ENCODE peak calls at places on chromosome 11, in six cellular contexts. Q is NB4, O is fibroblast of pulmonary artery, T is cardiac muscle cell, U is astrocyte of the spinal cord, Y is GM20000. R is an unnamed sample.

GRCh38 chr11:127255239-127255638 is 254.7 kb upstream of the KIRREL3 start:
- DNase-seq in Q (no peak), O (no peak), T (peak), U (no peak), Y (no peak), R (no peak)

GRCh38 chr11:128759597-128759996 is 65.7 kb downstream of the FLI1 start:
- DNase-seq in Q (no peak), O (peak), T (no peak), U (peak), Y (no peak), R (no peak)

GRCh38 chr11:75651218-75651617 is 17.6 kb downstream of the MAP6 start:
- DNase-seq in Q (no peak), O (no peak), T (no peak), U (no peak), Y (no peak), R (no peak)

GRCh38 chr11:86795962-86796361 is 4.4 kb upstream of the PRSS23 start:
- DNase-seq in Q (no peak), O (peak), T (no peak), U (no peak), Y (no peak), R (no peak)

GRCh38 chr11:31810779-31811647 is at the start of gene PAX6:
- DNase-seq in Q (peak), O (peak), T (peak), U (peak), Y (peak), R (peak)

GRCh38 chr11:64461081-64461480 is 102.1 kb downstream of the RPS6KA4 start:
- DNase-seq in Q (no peak), O (no peak), T (no peak), U (no peak), Y (no peak), R (no peak)

GRCh38 chr11:86035164-86035563 is 33.7 kb downstream of the PICALM start:
- DNase-seq in Q (no peak), O (no peak), T (no peak), U (no peak), Y (no peak), R (no peak)

GRCh38 chr11:86519064-86519911 is 144.6 kb downstream of the CCDC81 start:
- DNase-seq in Q (no peak), O (peak), T (peak), U (peak), Y (no peak), R (no peak)

GRCh38 chr11:1543606-1544263 is 28.3 kb downstream of the DUSP8 start:
- DNase-seq in Q (no peak), O (no peak), T (no peak), U (no peak), Y (no peak), R (peak)

GRCh38 chr11:96045622-96046456 is 121.9 kb upstream of the MTMR2 start:
- DNase-seq in Q (no peak), O (peak), T (peak), U (peak), Y (no peak), R (no peak)

GRCh38 chr11:68127791-68128681 is 6.8 kb upstream of the CHKA start:
- DNase-seq in Q (no peak), O (peak), T (peak), U (peak), Y (no peak), R (peak)

GRCh38 chr11:63985812-63986155 is 454 bp upstream of the OTUB1 start:
- DNase-seq in Q (peak), O (no peak), T (no peak), U (no peak), Y (peak), R (no peak)

GRCh38 chr11:112156153-112156552 is 7.7 kb downstream of the IL18 start:
- DNase-seq in Q (no peak), O (peak), T (no peak), U (no peak), Y (no peak), R (no peak)

GRCh38 chr11:117458275-117459120 is 130.8 kb downstream of the CEP164 start:
- DNase-seq in Q (no peak), O (no peak), T (no peak), U (no peak), Y (peak), R (no peak)

GRCh38 chr11:77993902-77994301 is 566 bp downstream of the INTS4 start:
- DNase-seq in Q (peak), O (no peak), T (peak), U (no peak), Y (no peak), R (no peak)

GRCh38 chr11:79686703-79687419 is 246.0 kb upstream of the TENM4 start:
- DNase-seq in Q (no peak), O (no peak), T (no peak), U (no peak), Y (no peak), R (no peak)

GRCh38 chr11:6667733-6668374 is 12.2 kb upstream of the DCHS1 start:
- DNase-seq in Q (peak), O (peak), T (peak), U (peak), Y (no peak), R (no peak)

GRCh38 chr11:78417175-78417887 is at the start of gene GAB2:
- DNase-seq in Q (no peak), O (no peak), T (no peak), U (no peak), Y (no peak), R (no peak)

GRCh38 chr11:115162919-115163318 is 341.3 kb downstream of the CADM1 start:
- DNase-seq in Q (no peak), O (no peak), T (no peak), U (no peak), Y (no peak), R (no peak)

GRCh38 chr11:121889168-121889567 is 226.8 kb downstream of the BLID start:
- DNase-seq in Q (no peak), O (no peak), T (no peak), U (no peak), Y (no peak), R (no peak)

GRCh38 chr11:3134651-3135490 is 30.2 kb downstream of the OSBPL5 start:
- DNase-seq in Q (no peak), O (no peak), T (no peak), U (no peak), Y (no peak), R (peak)

GRCh38 chr11:32775908-32776307 is 18.6 kb downstream of the CCDC73 start:
- DNase-seq in Q (no peak), O (no peak), T (no peak), U (no peak), Y (peak), R (no peak)

GRCh38 chr11:23765862-23766261 is 731.0 kb upstream of the LUZP2 start:
- DNase-seq in Q (no peak), O (peak), T (no peak), U (peak), Y (no peak), R (no peak)

GRCh38 chr11:17734418-17734911 is at the start of gene KCNC1:
- DNase-seq in Q (no peak), O (peak), T (peak), U (peak), Y (peak), R (peak)

DNA sequence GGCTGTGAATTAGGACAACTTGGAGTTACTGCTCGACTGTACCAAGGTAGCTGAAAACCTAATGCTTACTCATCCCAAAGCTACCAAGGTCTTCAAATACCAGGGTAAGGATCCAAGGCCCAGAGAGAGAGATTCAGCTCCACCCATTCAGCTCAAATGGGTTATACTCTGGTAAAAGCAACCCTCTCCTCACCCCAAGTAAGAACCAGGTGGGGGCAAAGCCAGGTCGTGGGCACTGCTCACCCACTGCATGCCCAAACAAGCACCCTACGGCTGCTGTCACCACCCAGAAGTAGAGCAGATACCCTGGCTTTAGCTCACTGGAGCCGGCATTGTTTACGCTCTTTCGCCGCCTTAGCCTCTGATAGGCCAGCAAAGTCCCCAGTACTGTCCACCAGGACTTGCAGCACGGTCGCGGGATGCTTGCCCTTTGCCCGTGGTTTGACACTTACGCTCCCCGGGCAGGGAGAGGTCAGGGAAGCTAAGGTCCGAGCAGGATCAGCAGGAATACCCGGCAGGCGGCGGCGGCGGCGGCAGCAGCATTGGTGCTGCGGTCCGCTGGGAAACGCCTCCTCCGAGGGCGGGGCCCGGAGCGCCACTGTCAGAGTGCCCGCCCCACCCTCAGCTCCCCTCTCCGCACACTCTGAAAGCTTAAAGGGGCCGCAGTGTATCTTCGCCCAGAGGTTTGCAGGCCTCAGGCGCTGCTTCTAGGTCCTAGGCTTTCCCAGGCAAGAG is 19.6 kb downstream of the CKAP5 start:
- DNase-seq in Q (peak), O (peak), T (peak), U (peak), Y (peak), R (peak)
- TF ChIP-seq CTCF in Q (no peak), O (no peak), T (peak), U (no peak), Y (no peak), R (no peak)

DNA sequence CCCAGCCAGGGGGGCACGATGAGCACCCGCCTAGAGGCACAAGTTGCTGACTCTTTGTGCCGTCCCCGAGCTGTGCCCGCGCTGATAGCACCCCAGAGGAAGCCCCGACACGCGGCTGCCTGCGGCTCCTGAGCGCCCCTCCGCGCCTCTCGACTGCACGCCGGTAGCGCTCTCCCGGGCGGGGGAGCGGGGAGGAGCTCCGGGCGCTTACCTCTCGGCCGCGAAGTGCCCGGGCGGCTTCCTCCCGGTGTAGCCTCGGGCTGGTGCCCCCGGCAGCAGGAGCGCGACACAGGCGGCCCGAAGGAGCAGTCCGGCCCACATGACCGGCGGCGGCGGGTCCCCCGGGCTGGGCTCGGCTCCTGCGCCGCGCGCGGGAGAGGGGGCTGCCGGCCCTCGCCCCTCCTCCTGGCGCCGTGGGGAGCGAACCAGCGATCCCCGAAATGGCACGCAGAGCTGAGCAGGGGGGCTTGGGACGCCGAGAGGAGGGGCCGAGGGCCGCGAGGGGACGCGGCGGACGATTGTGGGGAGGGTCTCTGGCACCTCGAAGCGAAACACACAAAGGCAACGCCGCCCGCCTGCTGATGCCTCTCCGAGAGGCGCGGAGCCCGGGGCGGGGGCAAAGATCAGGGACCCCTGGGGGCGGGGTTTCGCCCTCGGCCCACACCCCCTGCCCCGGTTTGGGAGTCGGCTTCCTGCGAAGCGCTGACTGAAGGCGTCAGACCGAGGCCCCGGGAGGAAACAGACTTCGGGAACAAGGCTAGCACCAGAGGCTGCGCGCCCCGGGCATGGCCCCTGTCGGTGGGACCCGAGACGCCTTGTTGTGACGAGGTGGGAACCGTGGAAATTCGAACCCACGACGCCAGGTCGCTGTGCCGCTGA is at the start of gene VWCE:
- DNase-seq in Q (peak), O (peak), T (peak), U (peak), Y (peak), R (peak)
- TF ChIP-seq CTCF in Q (peak), O (peak), T (peak), U (peak), Y (peak), R (peak)

DNA sequence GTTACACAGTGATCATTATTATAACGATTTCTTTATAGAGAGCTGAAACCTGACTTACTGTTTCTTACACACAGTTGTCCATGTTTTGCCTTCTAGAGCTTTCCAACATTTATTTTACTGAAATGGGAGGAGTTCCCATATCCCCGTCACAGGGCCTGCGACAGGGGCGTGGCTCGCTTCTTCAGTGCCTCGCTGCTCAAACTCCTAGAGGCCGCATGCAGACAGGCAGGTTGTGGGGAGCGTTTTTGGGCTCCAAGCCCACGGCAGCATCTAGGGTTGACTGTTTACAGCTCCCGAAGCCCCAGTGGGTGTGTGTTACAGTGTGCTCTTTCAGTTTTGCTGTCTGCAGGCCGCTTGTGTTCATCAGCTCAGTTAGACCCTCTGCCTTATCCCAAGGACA is 12.7 kb upstream of the AMOTL1 start:
- DNase-seq in Q (no peak), O (no peak), T (no peak), U (no peak), Y (no peak), R (no peak)
- TF ChIP-seq CTCF in Q (no peak), O (no peak), T (no peak), U (no peak), Y (no peak), R (no peak)

GRCh38 chr11:36793542-36793926 is 195.5 kb upstream of the RAG2 start:
- DNase-seq in Q (no peak), O (no peak), T (peak), U (no peak), Y (no peak), R (no peak)
- TF ChIP-seq CTCF in Q (peak), O (peak), T (peak), U (peak), Y (no peak), R (no peak)

GRCh38 chr11:104328514-104328912 is 164.6 kb upstream of the PDGFD start:
- DNase-seq in Q (no peak), O (no peak), T (no peak), U (no peak), Y (no peak), R (no peak)

GRCh38 chr11:104333977-104334376 is 170.0 kb upstream of the PDGFD start:
- DNase-seq in Q (peak), O (no peak), T (no peak), U (no peak), Y (no peak), R (peak)

GRCh38 chr11:104327864-104328513 is 164.0 kb upstream of the PDGFD start:
- DNase-seq in Q (no peak), O (no peak), T (no peak), U (no peak), Y (no peak), R (no peak)

GRCh38 chr11:104329043-104329442 is 165.1 kb upstream of the PDGFD start:
- DNase-seq in Q (no peak), O (no peak), T (no peak), U (no peak), Y (no peak), R (no peak)

DNA sequence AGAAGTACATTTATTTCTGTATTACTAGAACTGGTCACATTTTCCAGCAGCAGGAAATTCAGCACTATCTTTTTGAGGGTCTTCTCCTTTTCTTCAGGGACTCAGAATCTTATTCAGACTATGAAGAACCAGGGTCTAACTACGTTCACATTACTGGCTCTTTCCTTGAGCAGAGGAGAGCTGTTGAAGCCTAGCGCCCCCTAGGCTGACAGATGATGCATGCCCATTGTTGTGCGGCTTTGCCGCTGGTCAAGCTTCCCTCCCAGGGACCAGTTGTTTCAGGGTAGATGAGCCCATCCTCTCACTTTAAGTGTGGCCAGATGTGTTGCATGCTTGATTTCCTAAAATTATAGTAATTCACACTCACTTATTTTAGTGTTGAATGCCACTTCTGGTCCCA is 168.2 kb upstream of the PDGFD start:
- DNase-seq in Q (peak), O (no peak), T (peak), U (no peak), Y (no peak), R (peak)
- TF ChIP-seq CTCF in Q (peak), O (peak), T (peak), U (peak), Y (no peak), R (peak)

GRCh38 chr11:94328587-94329080 is 24.3 kb downstream of the IZUMO1R start:
- DNase-seq in Q (no peak), O (no peak), T (no peak), U (no peak), Y (no peak), R (no peak)

GRCh38 chr11:94322501-94322900 is 18.1 kb downstream of the IZUMO1R start:
- DNase-seq in Q (no peak), O (no peak), T (no peak), U (no peak), Y (no peak), R (no peak)

GRCh38 chr11:94326947-94327346 is 22.6 kb downstream of the IZUMO1R start:
- DNase-seq in Q (no peak), O (no peak), T (no peak), U (no peak), Y (no peak), R (no peak)

GRCh38 chr11:94329501-94329900 is 25.1 kb downstream of the IZUMO1R start:
- DNase-seq in Q (no peak), O (no peak), T (no peak), U (no peak), Y (no peak), R (no peak)

GRCh38 chr11:94325681-94326080 is 21.3 kb downstream of the IZUMO1R start:
- DNase-seq in Q (peak), O (peak), T (peak), U (no peak), Y (peak), R (peak)
- TF ChIP-seq CTCF in Q (peak), O (peak), T (peak), U (peak), Y (peak), R (peak)

GRCh38 chr11:11841605-11842425 is at the start of gene USP47:
- DNase-seq in Q (peak), O (peak), T (peak), U (peak), Y (peak), R (peak)
- TF ChIP-seq CTCF in Q (peak), O (peak), T (peak), U (peak), Y (no peak), R (peak)

R was measured in glutamatergic neuron.